ENCODE peak calls at places on chromosome 14, in eight cellular contexts. K is IMR-90, D is stomach, U is esophagus muscularis mucosa, L is astrocyte of the cerebellum, P is GM23338, J is brain microvascular endothelial cell, B is NB4. M is an unnamed sample.
A peak's percentile ranks its signal among the peaks of the same experiment; 100 is the strongest.

GRCh38 chr14:101593411-101594181 is 32.3 kb downstream of the DIO3 start:
- DNase-seq in K (no peak), L (no peak), U (peak; percentile 86), D (no peak), P (no peak), B (no peak), J (no peak), M (no peak)

GRCh38 chr14:85425507-85425906 is 104.4 kb upstream of the FLRT2 start:
- DNase-seq in J (no peak), P (no peak), B (no peak), D (no peak), U (no peak), K (no peak), L (no peak), M (no peak)

GRCh38 chr14:49975286-49975685 is 82.4 kb downstream of the ARF6 start:
- DNase-seq in U (no peak), K (peak; percentile 93), B (no peak), D (no peak), J (peak; percentile 90), L (peak; percentile 83), P (no peak), M (peak; percentile 94)

GRCh38 chr14:75249958-75250336 is 28.7 kb upstream of the FOS start:
- DNase-seq in U (no peak), K (no peak), L (no peak), J (no peak), D (no peak), B (no peak), P (no peak), M (no peak)

GRCh38 chr14:104317500-104317805 is 179.1 kb downstream of the KIF26A start:
- DNase-seq in J (no peak), L (no peak), D (peak; percentile 10), B (no peak), U (no peak), K (no peak), P (no peak), M (no peak)

GRCh38 chr14:65703996-65704395 is 291.5 kb downstream of the FUT8 start:
- DNase-seq in P (peak; percentile 21), K (peak; percentile 34), D (no peak), L (no peak), U (no peak), J (no peak), B (no peak), M (no peak)

GRCh38 chr14:94569381-94570001 is 8.2 kb downstream of the SERPINA4 start:
- DNase-seq in U (no peak), L (no peak), P (no peak), J (no peak), D (no peak), K (no peak), B (no peak), M (no peak)

GRCh38 chr14:50520947-50521815 is 11.2 kb downstream of the MAP4K5 start:
- DNase-seq in K (peak; percentile 95), U (no peak), P (no peak), D (no peak), L (peak; percentile 63), B (no peak), J (peak; percentile 95), M (peak; percentile 86)

GRCh38 chr14:74620497-74620921 is 8.5 kb upstream of the LTBP2 start:
- DNase-seq in K (peak; percentile 95), D (no peak), U (no peak), J (peak; percentile 96), P (no peak), B (peak; percentile 91), L (peak; percentile 91), M (peak; percentile 57)

GRCh38 chr14:69471436-69471835 is 13.1 kb upstream of the PLEKHD1 start:
- DNase-seq in L (no peak), D (no peak), U (no peak), P (no peak), K (no peak), B (no peak), J (no peak), M (no peak)

GRCh38 chr14:33026850-33027420 is 88.3 kb downstream of the NPAS3 start:
- DNase-seq in J (no peak), B (no peak), P (no peak), D (no peak), L (peak; percentile 22), U (no peak), K (no peak), M (peak; percentile 11)

GRCh38 chr14:65972891-65973290 is 513.3 kb upstream of the CCDC196 start:
- DNase-seq in D (no peak), U (no peak), B (no peak), J (no peak), L (no peak), K (peak; percentile 44), P (no peak), M (no peak)

GRCh38 chr14:105076296-105076804 is 11.1 kb upstream of the GPR132 start:
- DNase-seq in P (no peak), B (no peak), U (no peak), L (no peak), J (no peak), D (no peak), K (no peak), M (no peak)

GRCh38 chr14:76133103-76133502 is 18.6 kb upstream of the GPATCH2L start:
- DNase-seq in L (peak; percentile 4), U (no peak), K (peak; percentile 24), D (no peak), B (peak; percentile 62), J (peak; percentile 19), P (peak; percentile 75), M (no peak)

GRCh38 chr14:29906256-29906885 is 21.3 kb downstream of the PRKD1 start:
- DNase-seq in P (no peak), J (no peak), D (peak; percentile 37), K (peak; percentile 71), L (no peak), U (no peak), B (no peak), M (no peak)

GRCh38 chr14:75144944-75145343 is 18.1 kb upstream of the NEK9 start:
- DNase-seq in P (no peak), J (no peak), L (no peak), U (no peak), B (peak; percentile 68), K (no peak), D (no peak), M (no peak)

GRCh38 chr14:101394374-101394773 is 166.9 kb upstream of the DIO3 start:
- DNase-seq in J (no peak), D (no peak), B (no peak), K (no peak), L (no peak), P (no peak), U (no peak), M (no peak)

DNA sequence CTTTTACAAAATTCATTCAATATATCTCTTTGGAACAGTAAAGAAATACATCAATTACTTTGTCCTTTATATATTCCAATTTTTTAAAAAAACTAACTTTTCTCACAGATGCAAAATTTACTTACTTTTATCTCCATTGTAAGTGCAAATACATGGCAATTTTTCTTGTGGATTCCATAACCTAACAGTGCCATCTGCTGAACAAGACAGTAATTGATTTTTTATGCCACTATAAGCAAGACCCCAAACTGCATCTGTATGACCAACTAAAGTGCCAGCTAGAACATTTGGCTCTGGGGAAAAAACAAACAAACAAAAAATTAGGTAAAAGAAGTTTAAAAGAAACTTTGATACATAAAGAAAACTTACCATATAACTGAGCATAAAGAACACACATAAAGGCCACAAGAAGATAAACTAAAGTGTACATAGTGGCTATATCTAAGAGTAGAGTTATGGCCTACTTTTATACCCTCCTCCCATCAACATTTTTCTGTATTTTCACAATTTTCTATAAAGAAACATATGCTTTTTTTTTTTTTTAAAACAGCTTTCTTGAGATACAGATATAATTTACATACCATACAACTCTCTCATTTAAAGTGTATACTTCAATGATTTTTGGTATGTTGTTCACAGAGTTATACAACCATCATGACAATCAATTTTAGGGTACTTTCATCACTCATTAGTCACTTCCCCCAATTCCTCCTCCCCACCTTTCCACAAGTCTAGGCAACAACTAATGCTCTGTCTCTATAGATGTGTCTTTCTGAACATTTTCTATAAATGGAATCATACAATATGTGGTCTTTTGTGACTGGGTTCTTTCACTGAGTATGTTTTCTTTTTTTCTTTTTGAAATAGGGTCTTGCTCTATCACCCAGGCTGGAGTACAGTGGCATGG is 32.6 kb downstream of the COCH start:
- DNase-seq in L (no peak), P (no peak), B (peak; percentile 51), J (no peak), D (no peak), K (peak; percentile 15), U (no peak), M (no peak)
- TF ChIP-seq CTCF in L (peak; percentile 23), P (no peak), B (peak; percentile 13), J (peak; percentile 36), D (no peak), K (peak; percentile 39), U (peak; percentile 13), M (peak; percentile 31)

GRCh38 chr14:52046376-52046917 is 22.4 kb downstream of the NID2 start:
- DNase-seq in B (no peak), J (no peak), K (peak; percentile 34), L (no peak), D (no peak), P (no peak), U (no peak), M (no peak)

GRCh38 chr14:52040598-52040997 is 28.3 kb downstream of the NID2 start:
- DNase-seq in J (no peak), U (peak; percentile 53), L (no peak), K (no peak), B (no peak), D (no peak), P (no peak), M (no peak)

GRCh38 chr14:52042371-52043037 is 26.4 kb downstream of the NID2 start:
- DNase-seq in D (no peak), L (no peak), P (no peak), K (no peak), J (no peak), B (no peak), U (peak; percentile 62), M (peak; percentile 77)

GRCh38 chr14:52044791-52045522 is 23.9 kb downstream of the NID2 start:
- DNase-seq in B (no peak), J (peak; percentile 65), L (peak; percentile 65), U (peak; percentile 72), P (no peak), D (no peak), K (peak; percentile 95), M (peak; percentile 89)

GRCh38 chr14:52043690-52044089 is 25.2 kb downstream of the NID2 start:
- DNase-seq in U (peak; percentile 89), B (peak; percentile 25), L (no peak), J (peak; percentile 37), K (peak; percentile 23), D (peak; percentile 36), P (peak; percentile 75), M (no peak)
- TF ChIP-seq CTCF in U (peak; percentile 45), B (peak; percentile 43), L (peak; percentile 52), J (peak; percentile 85), K (peak; percentile 51), D (no peak), P (peak; percentile 81), M (peak; percentile 61)

GRCh38 chr14:21326972-21327371 is 47.1 kb downstream of the RPGRIP1 start:
- DNase-seq in D (no peak), K (no peak), L (no peak), B (peak; percentile 30), U (no peak), P (peak; percentile 21), J (no peak), M (no peak)
- TF ChIP-seq CTCF in D (no peak), K (no peak), L (no peak), B (no peak), U (no peak), P (peak; percentile 21), J (no peak), M (no peak)

DNA sequence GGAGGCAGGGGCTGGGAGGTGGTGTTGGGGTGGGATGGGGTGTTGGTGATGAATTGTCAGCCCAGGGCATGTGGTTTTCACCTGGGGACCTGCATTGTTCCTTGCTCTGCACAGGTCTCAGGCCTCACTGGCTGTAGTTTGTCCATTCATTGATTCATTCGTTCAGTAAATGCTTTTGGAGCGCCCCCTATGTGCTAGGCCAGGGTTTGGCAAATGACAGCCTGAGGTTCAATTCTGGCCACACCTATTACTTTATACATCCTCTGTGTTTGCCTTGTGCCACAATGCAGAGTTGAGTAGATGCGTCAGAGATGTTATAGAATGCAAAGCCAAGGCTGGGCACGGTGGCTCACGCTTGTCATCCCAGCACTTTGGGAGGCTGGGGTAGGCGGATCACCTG is 4.7 kb downstream of the ADCK1 start:
- DNase-seq in U (no peak), L (no peak), P (peak; percentile 84), B (peak; percentile 55), J (no peak), D (no peak), K (no peak), M (no peak)
- TF ChIP-seq CTCF in U (no peak), L (no peak), P (peak; percentile 82), B (peak; percentile 65), J (peak; percentile 39), D (no peak), K (peak; percentile 29), M (peak; percentile 31)

M was measured in retinal pigment epithelial cell.